ENCODE peak calls at places on chromosome 12, in seven cellular contexts. L, Y, G, J, D, R and O are unnamed samples.

GRCh38 chr12:121786441-121786825 is 7.1 kb downstream of the RHOF start:
- DNase-seq in L (no peak), Y (no peak), G (peak), J (peak), D (peak), R (no peak), O (peak)

GRCh38 chr12:6358886-6359285 is 16.5 kb downstream of the SCNN1A start:
- DNase-seq in L (no peak), Y (no peak), G (no peak), J (no peak), D (no peak), R (no peak), O (no peak)

GRCh38 chr12:88328056-88328455 is 185.9 kb downstream of the TMTC3 start:
- DNase-seq in L (no peak), Y (no peak), G (peak), J (no peak), D (no peak), R (no peak), O (no peak)

GRCh38 chr12:46921754-46922113 is 95.9 kb upstream of the SLC38A4 start:
- DNase-seq in L (no peak), Y (no peak), G (no peak), J (peak), D (peak), R (no peak), O (peak)

GRCh38 chr12:93514853-93515252 is 47.5 kb downstream of the MRPL42 start:
- DNase-seq in L (no peak), Y (no peak), G (peak), J (peak), D (peak), R (no peak), O (peak)

GRCh38 chr12:2751686-2752085 is 43.1 kb upstream of the FKBP4 start:
- DNase-seq in L (no peak), Y (no peak), G (no peak), J (no peak), D (no peak), R (no peak), O (no peak)

GRCh38 chr12:130104114-130104513 is 58.1 kb upstream of the FZD10 start:
- DNase-seq in L (no peak), Y (no peak), G (no peak), J (no peak), D (no peak), R (no peak), O (no peak)

GRCh38 chr12:91127751-91128150 is 16.5 kb upstream of the LUM start:
- DNase-seq in L (no peak), Y (no peak), G (peak), J (peak), D (peak), R (no peak), O (peak)

GRCh38 chr12:14605401-14605989 is 37.8 kb upstream of the PLBD1 start:
- DNase-seq in L (no peak), Y (no peak), G (no peak), J (no peak), D (no peak), R (no peak), O (no peak)

GRCh38 chr12:120468271-120468845 is 1.2 kb downstream of the SRSF9 start:
- DNase-seq in L (no peak), Y (no peak), G (peak), J (peak), D (peak), R (peak), O (peak)

GRCh38 chr12:89756638-89757321 is 48.1 kb upstream of the ATP2B1 start:
- DNase-seq in L (no peak), Y (no peak), G (peak), J (peak), D (peak), R (no peak), O (peak)

GRCh38 chr12:15522574-15523187 is 200.4 kb downstream of the PTPRO start:
- DNase-seq in L (no peak), Y (no peak), G (peak), J (peak), D (peak), R (no peak), O (peak)

GRCh38 chr12:24416423-24417109 is 467.1 kb upstream of the SOX5 start:
- DNase-seq in L (no peak), Y (no peak), G (no peak), J (no peak), D (no peak), R (no peak), O (no peak)

GRCh38 chr12:3761116-3761770 is 8.3 kb upstream of the CRACR2A start:
- DNase-seq in L (no peak), Y (no peak), G (no peak), J (no peak), D (peak), R (no peak), O (peak)

GRCh38 chr12:130041983-130042812 is 120.1 kb upstream of the FZD10 start:
- DNase-seq in L (no peak), Y (no peak), G (no peak), J (no peak), D (no peak), R (peak), O (no peak)

GRCh38 chr12:122072031-122072970 is 6.3 kb upstream of the MLXIP start:
- DNase-seq in L (no peak), Y (no peak), G (peak), J (peak), D (peak), R (no peak), O (peak)

GRCh38 chr12:106997916-106998315 is 11.0 kb upstream of the MTERF2 start:
- DNase-seq in L (no peak), Y (no peak), G (no peak), J (no peak), D (no peak), R (no peak), O (no peak)

GRCh38 chr12:52691076-52691764 is 11.0 kb upstream of the KRT1 start:
- DNase-seq in L (peak), Y (peak), G (no peak), J (no peak), D (no peak), R (no peak), O (no peak)

GRCh38 chr12:52903855-52904508 is 894 bp downstream of the KRT8 start:
- DNase-seq in L (peak), Y (no peak), G (peak), J (peak), D (peak), R (peak), O (peak)